ENCODE peak calls at places on chromosomes 11 and 22, in seven cellular contexts. One of them, this sample, is unnamed.

GRCh38 chr22:44685384-44686056 is 16.5 kb upstream of the PRR5 start:
- DNase-seq in NB4: peak
- DNase-seq in lower leg skin: peak
- DNase-seq in ovary: no peak
- DNase-seq in HCT116: peak
- DNase-seq in spleen: peak
- DNase-seq in IMR-90: peak
- DNase-seq in this sample: no peak

GRCh38 chr11:75762885-75763284 is 5.7 kb upstream of the DGAT2 start:
- DNase-seq in NB4: peak
- DNase-seq in lower leg skin: no peak
- DNase-seq in ovary: no peak
- DNase-seq in HCT116: no peak
- DNase-seq in spleen: no peak
- DNase-seq in IMR-90: peak
- DNase-seq in this sample: no peak

GRCh38 chr11:70764356-70764905 is 366.1 kb downstream of the CTTN start:
- DNase-seq in NB4: no peak
- DNase-seq in lower leg skin: no peak
- DNase-seq in ovary: no peak
- DNase-seq in HCT116: no peak
- DNase-seq in spleen: peak
- DNase-seq in IMR-90: no peak
- DNase-seq in this sample: no peak

GRCh38 chr11:39247570-39248137 is 2211.8 kb downstream of the LRRC4C start:
- DNase-seq in NB4: no peak
- DNase-seq in lower leg skin: no peak
- DNase-seq in ovary: no peak
- DNase-seq in HCT116: no peak
- DNase-seq in spleen: no peak
- DNase-seq in IMR-90: no peak
- DNase-seq in this sample: no peak

GRCh38 chr11:29255401-29255800 is 761.4 kb downstream of the KCNA4 start:
- DNase-seq in NB4: no peak
- DNase-seq in lower leg skin: no peak
- DNase-seq in ovary: no peak
- DNase-seq in HCT116: no peak
- DNase-seq in spleen: no peak
- DNase-seq in IMR-90: no peak
- DNase-seq in this sample: no peak

GRCh38 chr22:46072981-46073682 is 77.2 kb upstream of the PPARA start:
- DNase-seq in NB4: peak
- DNase-seq in lower leg skin: peak
- DNase-seq in ovary: peak
- DNase-seq in HCT116: no peak
- DNase-seq in spleen: peak
- DNase-seq in IMR-90: no peak
- DNase-seq in this sample: peak

GRCh38 chr11:5937868-5938602 is 4.0 kb upstream of the OR56A3 start:
- DNase-seq in NB4: no peak
- DNase-seq in lower leg skin: no peak
- DNase-seq in ovary: no peak
- DNase-seq in HCT116: no peak
- DNase-seq in spleen: no peak
- DNase-seq in IMR-90: no peak
- DNase-seq in this sample: peak

GRCh38 chr11:125892071-125892470 is 4.6 kb downstream of the HYLS1 start:
- DNase-seq in NB4: no peak
- DNase-seq in lower leg skin: no peak
- DNase-seq in ovary: no peak
- DNase-seq in HCT116: no peak
- DNase-seq in spleen: no peak
- DNase-seq in IMR-90: peak
- DNase-seq in this sample: no peak

GRCh38 chr22:40764743-40765441 is 54.3 kb downstream of the SLC25A17 start:
- DNase-seq in NB4: no peak
- DNase-seq in lower leg skin: peak
- DNase-seq in ovary: no peak
- DNase-seq in HCT116: no peak
- DNase-seq in spleen: no peak
- DNase-seq in IMR-90: no peak
- DNase-seq in this sample: no peak

GRCh38 chr11:87529486-87529885 is 491.8 kb downstream of the TMEM135 start:
- DNase-seq in NB4: no peak
- DNase-seq in lower leg skin: no peak
- DNase-seq in ovary: no peak
- DNase-seq in HCT116: no peak
- DNase-seq in spleen: no peak
- DNase-seq in IMR-90: no peak
- DNase-seq in this sample: no peak

GRCh38 chr22:31104869-31105268 is 2.5 kb downstream of the SELENOM start:
- DNase-seq in NB4: no peak
- DNase-seq in lower leg skin: peak
- DNase-seq in ovary: no peak
- DNase-seq in HCT116: no peak
- DNase-seq in spleen: peak
- DNase-seq in IMR-90: no peak
- DNase-seq in this sample: peak

GRCh38 chr22:26471522-26471921 is 12.1 kb downstream of the HPS4 start:
- DNase-seq in NB4: no peak
- DNase-seq in lower leg skin: no peak
- DNase-seq in ovary: no peak
- DNase-seq in HCT116: peak
- DNase-seq in spleen: no peak
- DNase-seq in IMR-90: peak
- DNase-seq in this sample: no peak

GRCh38 chr22:27307545-27308279 is 493.8 kb downstream of the MN1 start:
- DNase-seq in NB4: no peak
- DNase-seq in lower leg skin: no peak
- DNase-seq in ovary: no peak
- DNase-seq in HCT116: no peak
- DNase-seq in spleen: no peak
- DNase-seq in IMR-90: no peak
- DNase-seq in this sample: no peak

GRCh38 chr11:73939096-73939495 is 11.7 kb upstream of the DNAJB13 start:
- DNase-seq in NB4: no peak
- DNase-seq in lower leg skin: peak
- DNase-seq in ovary: no peak
- DNase-seq in HCT116: no peak
- DNase-seq in spleen: no peak
- DNase-seq in IMR-90: no peak
- DNase-seq in this sample: no peak

GRCh38 chr11:118961189-118961588 is 5.1 kb downstream of the UPK2 start:
- DNase-seq in NB4: no peak
- DNase-seq in lower leg skin: no peak
- DNase-seq in ovary: no peak
- DNase-seq in HCT116: no peak
- DNase-seq in spleen: peak
- DNase-seq in IMR-90: no peak
- DNase-seq in this sample: no peak

GRCh38 chr11:106311531-106312230 is 234.2 kb downstream of the AASDHPPT start:
- DNase-seq in NB4: no peak
- DNase-seq in lower leg skin: no peak
- DNase-seq in ovary: no peak
- DNase-seq in HCT116: no peak
- DNase-seq in spleen: no peak
- DNase-seq in IMR-90: no peak
- DNase-seq in this sample: no peak

GRCh38 chr11:123251656-123252344 is 56.8 kb upstream of the CLMP start:
- DNase-seq in NB4: no peak
- DNase-seq in lower leg skin: no peak
- DNase-seq in ovary: peak
- DNase-seq in HCT116: no peak
- DNase-seq in spleen: no peak
- DNase-seq in IMR-90: peak
- DNase-seq in this sample: peak

GRCh38 chr11:113529606-113530005 is 54.4 kb upstream of the DRD2 start:
- DNase-seq in NB4: no peak
- DNase-seq in lower leg skin: no peak
- DNase-seq in ovary: no peak
- DNase-seq in HCT116: no peak
- DNase-seq in spleen: no peak
- DNase-seq in IMR-90: no peak
- DNase-seq in this sample: no peak

GRCh38 chr11:134579709-134580634 is 167.9 kb upstream of the B3GAT1 start:
- DNase-seq in NB4: no peak
- DNase-seq in lower leg skin: no peak
- DNase-seq in ovary: no peak
- DNase-seq in HCT116: no peak
- DNase-seq in spleen: no peak
- DNase-seq in IMR-90: no peak
- DNase-seq in this sample: no peak

GRCh38 chr11:65611028-65611757 is 2.8 kb downstream of the MAP3K11 start:
- DNase-seq in NB4: peak
- DNase-seq in lower leg skin: no peak
- DNase-seq in ovary: peak
- DNase-seq in HCT116: no peak
- DNase-seq in spleen: peak
- DNase-seq in IMR-90: no peak
- DNase-seq in this sample: no peak

GRCh38 chr22:42294034-42294985 is 23.9 kb upstream of the TCF20 start:
- DNase-seq in NB4: peak
- DNase-seq in lower leg skin: no peak
- DNase-seq in ovary: peak
- DNase-seq in HCT116: no peak
- DNase-seq in spleen: no peak
- DNase-seq in IMR-90: peak
- DNase-seq in this sample: peak

GRCh38 chr22:42929838-42930155 is 72.7 kb upstream of the ARFGAP3 start:
- DNase-seq in NB4: no peak
- DNase-seq in lower leg skin: no peak
- DNase-seq in ovary: no peak
- DNase-seq in HCT116: no peak
- DNase-seq in spleen: peak
- DNase-seq in IMR-90: no peak
- DNase-seq in this sample: no peak

GRCh38 chr11:17631702-17632365 is 84.8 kb downstream of the OTOG start:
- DNase-seq in NB4: no peak
- DNase-seq in lower leg skin: peak
- DNase-seq in ovary: no peak
- DNase-seq in HCT116: no peak
- DNase-seq in spleen: no peak
- DNase-seq in IMR-90: no peak
- DNase-seq in this sample: no peak

GRCh38 chr11:30760341-30760740 is 174.2 kb upstream of the MPPED2 start:
- DNase-seq in NB4: no peak
- DNase-seq in lower leg skin: no peak
- DNase-seq in ovary: no peak
- DNase-seq in HCT116: no peak
- DNase-seq in spleen: no peak
- DNase-seq in IMR-90: peak
- DNase-seq in this sample: no peak

GRCh38 chr22:37763012-37763411 is 44.7 kb upstream of the GCAT start:
- DNase-seq in NB4: no peak
- DNase-seq in lower leg skin: no peak
- DNase-seq in ovary: no peak
- DNase-seq in HCT116: no peak
- DNase-seq in spleen: no peak
- DNase-seq in IMR-90: no peak
- DNase-seq in this sample: no peak
- TF ChIP-seq CTCF in NB4: no peak
- TF ChIP-seq CTCF in lower leg skin: no peak
- TF ChIP-seq CTCF in ovary: no peak
- TF ChIP-seq CTCF in HCT116: no peak
- TF ChIP-seq CTCF in spleen: no peak
- TF ChIP-seq CTCF in IMR-90: no peak
- TF ChIP-seq CTCF in this sample: no peak

DNA sequence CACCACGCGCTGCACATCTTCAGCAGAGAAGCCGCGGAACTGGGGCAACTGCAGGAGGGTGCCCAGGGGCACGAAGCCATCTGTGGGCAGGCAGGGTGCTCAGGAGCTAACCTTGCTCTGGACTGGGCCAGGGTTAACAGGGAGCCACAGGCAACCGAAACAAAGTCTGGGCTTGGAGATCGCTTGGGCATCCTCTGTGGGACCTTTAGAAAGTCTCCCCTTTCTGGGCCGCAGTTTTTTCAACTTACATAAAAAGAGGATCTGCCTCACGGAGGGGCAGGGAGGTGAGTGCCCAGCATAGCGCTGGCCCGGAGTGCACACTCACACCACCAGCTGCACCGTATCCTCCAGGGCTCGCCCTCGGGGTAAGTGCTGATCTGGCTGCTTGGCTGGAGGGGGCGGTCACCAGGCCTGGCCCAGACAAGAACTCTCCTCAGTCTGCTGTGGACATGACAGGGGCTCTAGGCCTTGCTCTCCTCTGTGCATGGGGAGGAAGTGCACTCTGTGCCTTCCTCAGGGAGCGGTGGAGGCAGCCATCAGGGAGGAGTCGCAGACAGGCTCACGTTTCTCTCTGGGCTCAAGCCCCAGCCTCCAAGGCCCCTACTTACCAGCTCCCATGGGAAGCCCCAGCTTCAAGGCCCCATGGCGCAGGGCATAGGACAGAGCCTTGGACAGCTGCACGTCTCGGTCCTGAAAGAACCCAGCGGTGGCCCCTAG is 937 bp downstream of the TRPT1 start:
- DNase-seq in NB4: peak
- DNase-seq in lower leg skin: peak
- DNase-seq in ovary: peak
- DNase-seq in HCT116: no peak
- DNase-seq in spleen: peak
- DNase-seq in IMR-90: no peak
- DNase-seq in this sample: no peak
- TF ChIP-seq POLR2A in NB4: no peak
- TF ChIP-seq POLR2A in lower leg skin: no peak
- TF ChIP-seq POLR2A in ovary: no peak
- TF ChIP-seq POLR2A in HCT116: no peak
- TF ChIP-seq POLR2A in spleen: no peak
- TF ChIP-seq POLR2A in IMR-90: no peak
- TF ChIP-seq POLR2A in this sample: no peak

GRCh38 chr22:36528795-36529718 is at the start of gene EIF3D:
- DNase-seq in NB4: peak
- DNase-seq in lower leg skin: peak
- DNase-seq in ovary: peak
- DNase-seq in HCT116: peak
- DNase-seq in spleen: peak
- DNase-seq in IMR-90: peak
- DNase-seq in this sample: peak
- TF ChIP-seq CTCF in NB4: no peak
- TF ChIP-seq CTCF in lower leg skin: no peak
- TF ChIP-seq CTCF in ovary: no peak
- TF ChIP-seq CTCF in HCT116: no peak
- TF ChIP-seq CTCF in spleen: peak
- TF ChIP-seq CTCF in IMR-90: no peak
- TF ChIP-seq CTCF in this sample: no peak

DNA sequence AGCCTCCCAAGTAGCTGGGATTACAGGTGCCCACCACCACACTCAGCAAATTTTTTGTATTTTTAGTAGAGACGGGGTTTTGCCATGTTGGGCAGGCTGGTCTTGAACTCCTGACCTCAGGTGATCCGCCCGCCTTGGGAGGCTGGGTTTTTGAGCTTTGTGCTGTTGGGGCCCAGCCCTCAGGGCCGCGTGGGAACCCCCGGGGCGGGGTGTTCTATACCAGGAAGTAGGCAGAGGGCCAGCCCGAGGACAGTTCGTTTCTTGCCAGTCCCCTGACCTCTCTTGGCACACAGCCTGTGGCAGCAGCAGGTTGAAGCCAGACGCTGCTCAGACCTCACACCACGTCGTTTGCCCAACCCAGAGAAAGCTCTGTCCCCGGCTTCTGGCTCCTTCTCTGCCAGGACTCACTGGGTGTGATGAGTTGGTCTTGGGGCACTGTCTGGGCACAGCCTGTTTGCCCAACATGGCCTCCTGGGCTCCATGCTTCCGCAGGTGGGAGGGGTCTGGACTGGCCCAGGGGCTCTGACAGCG is 24.9 kb upstream of the CHKA start:
- DNase-seq in NB4: no peak
- DNase-seq in lower leg skin: peak
- DNase-seq in ovary: no peak
- DNase-seq in HCT116: no peak
- DNase-seq in spleen: peak
- DNase-seq in IMR-90: no peak
- DNase-seq in this sample: peak
- TF ChIP-seq POLR2A in NB4: no peak
- TF ChIP-seq POLR2A in lower leg skin: no peak
- TF ChIP-seq POLR2A in ovary: no peak
- TF ChIP-seq POLR2A in HCT116: no peak
- TF ChIP-seq POLR2A in spleen: no peak
- TF ChIP-seq POLR2A in IMR-90: no peak
- TF ChIP-seq POLR2A in this sample: no peak

This sample was measured in testis.